ENCODE peak calls at places on chromosomes 4 and X, in six cellular contexts. One of them, this sample, is unnamed.
A peak's percentile ranks its signal among the peaks of the same experiment; 100 is the strongest.

GRCh38 chr4:98544141-98544817 is 114.1 kb downstream of the TSPAN5 start:
- DNase-seq in cardiac fibroblast: no peak
- DNase-seq in ascending aorta: no peak
- DNase-seq in choroid plexus epithelial cell: no peak
- DNase-seq in cardiac muscle cell: no peak
- DNase-seq in CD8-positive, alpha-beta T cell: no peak
- DNase-seq in this sample: no peak

GRCh38 chr4:168183717-168184571 is 91.6 kb downstream of the ANXA10 start:
- DNase-seq in cardiac muscle cell: peak; percentile 42
- DNase-seq in CD8-positive, alpha-beta T cell: no peak
- DNase-seq in cardiac fibroblast: peak; percentile 66
- DNase-seq in ascending aorta: no peak
- DNase-seq in choroid plexus epithelial cell: peak; percentile 69
- DNase-seq in this sample: peak; percentile 71

GRCh38 chr4:81527115-81527514 is 55.4 kb upstream of the RASGEF1B start:
- DNase-seq in cardiac fibroblast: no peak
- DNase-seq in choroid plexus epithelial cell: no peak
- DNase-seq in cardiac muscle cell: no peak
- DNase-seq in CD8-positive, alpha-beta T cell: no peak
- DNase-seq in ascending aorta: no peak
- DNase-seq in this sample: no peak

GRCh38 chrX:106742831-106743230 is 16.3 kb downstream of the RNF128 start:
- DNase-seq in choroid plexus epithelial cell: no peak
- DNase-seq in cardiac fibroblast: no peak
- DNase-seq in CD8-positive, alpha-beta T cell: no peak
- DNase-seq in cardiac muscle cell: no peak
- DNase-seq in ascending aorta: no peak
- DNase-seq in this sample: no peak

GRCh38 chr4:83860200-83860599 is 324.3 kb downstream of the GPAT3 start:
- DNase-seq in choroid plexus epithelial cell: no peak
- DNase-seq in cardiac fibroblast: no peak
- DNase-seq in cardiac muscle cell: no peak
- DNase-seq in CD8-positive, alpha-beta T cell: no peak
- DNase-seq in ascending aorta: no peak
- DNase-seq in this sample: no peak

GRCh38 chr4:80197132-80197573 is at the start of gene PRDM8:
- DNase-seq in ascending aorta: no peak
- DNase-seq in cardiac fibroblast: no peak
- DNase-seq in cardiac muscle cell: no peak
- DNase-seq in CD8-positive, alpha-beta T cell: no peak
- DNase-seq in choroid plexus epithelial cell: no peak
- DNase-seq in this sample: peak; percentile 9

GRCh38 chr4:185587444-185588161 is 52.3 kb upstream of the PDLIM3 start:
- DNase-seq in cardiac fibroblast: no peak
- DNase-seq in ascending aorta: no peak
- DNase-seq in cardiac muscle cell: peak; percentile 61
- DNase-seq in CD8-positive, alpha-beta T cell: peak; percentile 34
- DNase-seq in choroid plexus epithelial cell: peak; percentile 23
- DNase-seq in this sample: peak; percentile 43

GRCh38 chr4:20126906-20127305 is 124.8 kb upstream of the SLIT2 start:
- DNase-seq in cardiac muscle cell: no peak
- DNase-seq in CD8-positive, alpha-beta T cell: no peak
- DNase-seq in cardiac fibroblast: peak; percentile 84
- DNase-seq in choroid plexus epithelial cell: peak; percentile 38
- DNase-seq in ascending aorta: no peak
- DNase-seq in this sample: peak; percentile 11

GRCh38 chrX:151680805-151681204 is 14.5 kb upstream of the PRRG3 start:
- DNase-seq in choroid plexus epithelial cell: peak; percentile 39
- DNase-seq in ascending aorta: no peak
- DNase-seq in cardiac fibroblast: peak; percentile 10
- DNase-seq in CD8-positive, alpha-beta T cell: peak; percentile 10
- DNase-seq in cardiac muscle cell: peak; percentile 60
- DNase-seq in this sample: peak; percentile 12
- TF ChIP-seq CTCF in choroid plexus epithelial cell: peak; percentile 64
- TF ChIP-seq CTCF in ascending aorta: peak; percentile 30
- TF ChIP-seq CTCF in cardiac fibroblast: peak; percentile 39
- TF ChIP-seq CTCF in CD8-positive, alpha-beta T cell: peak; percentile 44
- TF ChIP-seq CTCF in cardiac muscle cell: peak; percentile 44
- TF ChIP-seq CTCF in this sample: peak; percentile 30

GRCh38 chr4:154545689-154546088 is 4.5 kb downstream of the PLRG1 start:
- DNase-seq in ascending aorta: no peak
- DNase-seq in CD8-positive, alpha-beta T cell: no peak
- DNase-seq in choroid plexus epithelial cell: no peak
- DNase-seq in cardiac muscle cell: no peak
- DNase-seq in cardiac fibroblast: no peak
- DNase-seq in this sample: no peak
- TF ChIP-seq CTCF in ascending aorta: no peak
- TF ChIP-seq CTCF in CD8-positive, alpha-beta T cell: no peak
- TF ChIP-seq CTCF in choroid plexus epithelial cell: peak; percentile 47
- TF ChIP-seq CTCF in cardiac muscle cell: no peak
- TF ChIP-seq CTCF in cardiac fibroblast: no peak
- TF ChIP-seq CTCF in this sample: peak; percentile 7

GRCh38 chr4:57308301-57308700 is 198.1 kb upstream of the IGFBP7 start:
- DNase-seq in cardiac fibroblast: no peak
- DNase-seq in cardiac muscle cell: no peak
- DNase-seq in choroid plexus epithelial cell: no peak
- DNase-seq in CD8-positive, alpha-beta T cell: no peak
- DNase-seq in ascending aorta: no peak
- DNase-seq in this sample: no peak

GRCh38 chr4:57305836-57306235 is 195.7 kb upstream of the IGFBP7 start:
- DNase-seq in CD8-positive, alpha-beta T cell: no peak
- DNase-seq in choroid plexus epithelial cell: no peak
- DNase-seq in ascending aorta: no peak
- DNase-seq in cardiac fibroblast: no peak
- DNase-seq in cardiac muscle cell: no peak
- DNase-seq in this sample: no peak

GRCh38 chr4:57303012-57303751 is 193.0 kb upstream of the IGFBP7 start:
- DNase-seq in cardiac muscle cell: peak; percentile 23
- DNase-seq in ascending aorta: no peak
- DNase-seq in choroid plexus epithelial cell: peak; percentile 6
- DNase-seq in CD8-positive, alpha-beta T cell: no peak
- DNase-seq in cardiac fibroblast: peak; percentile 2
- DNase-seq in this sample: peak; percentile 3
- TF ChIP-seq CTCF in cardiac muscle cell: no peak
- TF ChIP-seq CTCF in ascending aorta: no peak
- TF ChIP-seq CTCF in choroid plexus epithelial cell: peak; percentile 12
- TF ChIP-seq CTCF in CD8-positive, alpha-beta T cell: no peak
- TF ChIP-seq CTCF in cardiac fibroblast: no peak
- TF ChIP-seq CTCF in this sample: no peak

DNA sequence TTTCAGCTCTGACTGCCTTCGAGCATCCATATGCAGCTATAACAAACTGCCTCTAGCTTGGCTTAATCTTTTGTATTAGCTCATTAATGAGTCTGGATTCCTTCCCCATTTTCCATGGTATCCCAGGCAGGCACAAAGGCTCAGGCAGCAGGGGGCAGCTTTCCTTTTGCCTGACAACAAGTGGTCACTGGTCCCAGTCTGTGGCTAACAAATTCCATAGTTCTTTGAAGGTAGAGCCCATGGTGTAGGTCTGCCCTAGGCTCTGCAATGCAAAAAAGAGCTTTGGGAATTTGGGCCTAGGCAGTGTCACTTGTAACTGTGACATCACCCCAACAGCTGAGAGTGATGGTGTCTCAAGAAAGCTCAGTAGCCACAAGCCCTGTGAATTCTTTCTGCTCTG is 234.4 kb upstream of the GPC4 start:
- DNase-seq in cardiac fibroblast: no peak
- DNase-seq in choroid plexus epithelial cell: no peak
- DNase-seq in ascending aorta: no peak
- DNase-seq in cardiac muscle cell: no peak
- DNase-seq in CD8-positive, alpha-beta T cell: no peak
- DNase-seq in this sample: no peak
- TF ChIP-seq CTCF in cardiac fibroblast: no peak
- TF ChIP-seq CTCF in choroid plexus epithelial cell: no peak
- TF ChIP-seq CTCF in ascending aorta: no peak
- TF ChIP-seq CTCF in cardiac muscle cell: no peak
- TF ChIP-seq CTCF in CD8-positive, alpha-beta T cell: no peak
- TF ChIP-seq CTCF in this sample: no peak

GRCh38 chr4:137000432-137000831 is 531.9 kb downstream of the PCDH18 start:
- DNase-seq in cardiac fibroblast: no peak
- DNase-seq in CD8-positive, alpha-beta T cell: no peak
- DNase-seq in ascending aorta: no peak
- DNase-seq in cardiac muscle cell: no peak
- DNase-seq in choroid plexus epithelial cell: no peak
- DNase-seq in this sample: no peak
- TF ChIP-seq CTCF in cardiac fibroblast: no peak
- TF ChIP-seq CTCF in CD8-positive, alpha-beta T cell: no peak
- TF ChIP-seq CTCF in ascending aorta: no peak
- TF ChIP-seq CTCF in cardiac muscle cell: no peak
- TF ChIP-seq CTCF in choroid plexus epithelial cell: no peak
- TF ChIP-seq CTCF in this sample: no peak

GRCh38 chr4:107094332-107094731 is 58.2 kb upstream of the DKK2 start:
- DNase-seq in ascending aorta: no peak
- DNase-seq in choroid plexus epithelial cell: peak; percentile 83
- DNase-seq in CD8-positive, alpha-beta T cell: no peak
- DNase-seq in cardiac fibroblast: peak; percentile 65
- DNase-seq in cardiac muscle cell: peak; percentile 7
- DNase-seq in this sample: peak; percentile 52
- TF ChIP-seq CTCF in ascending aorta: no peak
- TF ChIP-seq CTCF in choroid plexus epithelial cell: peak; percentile 72
- TF ChIP-seq CTCF in CD8-positive, alpha-beta T cell: no peak
- TF ChIP-seq CTCF in cardiac fibroblast: peak; percentile 57
- TF ChIP-seq CTCF in cardiac muscle cell: peak; percentile 39
- TF ChIP-seq CTCF in this sample: peak; percentile 52

GRCh38 chr4:40719008-40719623 is 30.6 kb upstream of the NSUN7 start:
- DNase-seq in CD8-positive, alpha-beta T cell: no peak
- DNase-seq in cardiac fibroblast: peak; percentile 68
- DNase-seq in choroid plexus epithelial cell: peak; percentile 85
- DNase-seq in ascending aorta: no peak
- DNase-seq in cardiac muscle cell: peak; percentile 68
- DNase-seq in this sample: peak; percentile 78
- TF ChIP-seq CTCF in CD8-positive, alpha-beta T cell: no peak
- TF ChIP-seq CTCF in cardiac fibroblast: peak; percentile 54
- TF ChIP-seq CTCF in choroid plexus epithelial cell: peak; percentile 78
- TF ChIP-seq CTCF in ascending aorta: no peak
- TF ChIP-seq CTCF in cardiac muscle cell: peak; percentile 75
- TF ChIP-seq CTCF in this sample: peak; percentile 74

GRCh38 chr4:59247032-59247431 is 1953.1 kb upstream of the ADGRL3 start:
- DNase-seq in ascending aorta: no peak
- DNase-seq in cardiac fibroblast: peak; percentile 10
- DNase-seq in CD8-positive, alpha-beta T cell: no peak
- DNase-seq in cardiac muscle cell: peak; percentile 5
- DNase-seq in choroid plexus epithelial cell: peak; percentile 14
- DNase-seq in this sample: peak; percentile 0
- TF ChIP-seq CTCF in ascending aorta: peak; percentile 18
- TF ChIP-seq CTCF in cardiac fibroblast: peak; percentile 6
- TF ChIP-seq CTCF in CD8-positive, alpha-beta T cell: no peak
- TF ChIP-seq CTCF in cardiac muscle cell: no peak
- TF ChIP-seq CTCF in choroid plexus epithelial cell: peak; percentile 37
- TF ChIP-seq CTCF in this sample: no peak

This sample was measured in fibroblast of pulmonary artery.